ENCODE peak calls at places on chromosome 21, in five cellular contexts. V is SK-N-SH, Z is MM.1S, K is PC-3, I is GM23248. A is an unnamed sample. For H3F3A, the result is how much of the 10 kb centered on the place peaks cover.

GRCh38 chr21:33975548-33976081 is 60.0 kb upstream of the ATP5PO start:
- DNase-seq in V (no peak), Z (no peak), I (peak), K (peak), A (peak)

GRCh38 chr21:29449306-29449940 is 150.7 kb downstream of the BACH1 start:
- DNase-seq in I (no peak), V (no peak), Z (no peak), K (no peak), A (no peak)

GRCh38 chr21:14567557-14568279 is 21.6 kb upstream of the SAMSN1 start:
- DNase-seq in V (no peak), I (no peak), K (no peak), Z (peak), A (no peak)

GRCh38 chr21:44379991-44380865 is 26.8 kb downstream of the TRPM2 start:
- DNase-seq in Z (no peak), V (peak), I (no peak), K (no peak), A (no peak)

GRCh38 chr21:26070822-26071425 is 99.6 kb downstream of the APP start:
- DNase-seq in Z (no peak), K (peak), V (peak), I (peak), A (no peak)

GRCh38 chr21:42565886-42566523 is 52.4 kb downstream of the SLC37A1 start:
- DNase-seq in I (no peak), Z (no peak), V (no peak), K (no peak), A (no peak)

GRCh38 chr21:29680273-29680672 is 259.5 kb downstream of the GRIK1 start:
- DNase-seq in I (no peak), K (no peak), Z (no peak), V (no peak), A (no peak)

GRCh38 chr21:33080376-33080775 is 10.4 kb downstream of the OLIG1 start:
- DNase-seq in V (no peak), I (no peak), K (no peak), Z (no peak), A (no peak)

GRCh38 chr21:44423312-44423821 is 31.9 kb upstream of the LRRC3 start:
- DNase-seq in Z (no peak), I (no peak), V (no peak), K (no peak), A (no peak)

GRCh38 chr21:38301321-38302214 is 44.8 kb downstream of the KCNJ15 start:
- DNase-seq in V (no peak), Z (no peak), I (no peak), K (no peak), A (no peak)

GRCh38 chr21:41559658-41560599 is 52.0 kb upstream of the TMPRSS2 start:
- DNase-seq in K (no peak), I (peak), Z (no peak), V (no peak), A (no peak)

GRCh38 chr21:46297311-46298082 is 11.4 kb downstream of the YBEY start:
- DNase-seq in Z (no peak), K (no peak), I (peak), V (no peak), A (no peak)

GRCh38 chr21:46295996-46296752 is 10.0 kb downstream of the YBEY start:
- DNase-seq in K (no peak), I (peak), Z (no peak), V (no peak), A (no peak)

GRCh38 chr21:46298083-46298412 is 11.9 kb downstream of the YBEY start:
- DNase-seq in I (no peak), K (no peak), V (no peak), Z (no peak), A (no peak)

GRCh38 chr21:46294647-46295176 is 8.6 kb downstream of the YBEY start:
- DNase-seq in V (peak), Z (no peak), K (no peak), I (peak), A (peak)

DNA sequence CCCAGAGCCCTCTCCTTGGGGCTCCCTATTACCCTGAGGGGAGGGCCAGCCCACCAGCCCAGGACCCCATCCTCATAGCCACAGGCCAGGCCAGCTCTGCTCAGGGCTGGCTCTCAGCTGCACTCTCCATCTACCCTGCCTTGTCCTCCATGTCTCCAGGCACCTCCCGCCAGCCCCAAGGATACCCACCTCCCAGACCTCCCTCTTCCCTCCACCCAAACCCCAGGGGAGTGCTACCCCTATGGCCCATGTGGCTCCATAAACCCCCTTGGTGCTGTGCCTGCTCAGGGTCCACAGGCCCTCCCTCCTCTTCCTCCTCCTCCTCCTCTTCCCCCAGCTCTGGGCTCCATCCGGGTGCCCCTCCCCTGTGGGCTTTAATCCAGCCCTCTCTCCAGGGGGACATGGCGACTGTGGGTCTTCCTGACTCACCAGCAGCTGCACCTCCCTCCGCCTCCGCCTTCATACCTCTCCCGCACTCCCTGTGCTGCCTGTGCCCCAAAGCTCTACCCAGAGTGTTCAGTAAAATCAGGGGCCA is 9.1 kb downstream of the YBEY start:
- DNase-seq in K (no peak), I (peak), V (peak), Z (no peak), A (no peak)
- H3K4me2 ChIP-seq in K (no peak), I (no peak), V (peak), Z (no peak), A (peak)

GRCh38 chr21:28235169-28235892 is 757.3 kb downstream of the LTN1 start:
- DNase-seq in I (no peak), Z (no peak), K (no peak), V (no peak), A (no peak)
- H3K4me3 ChIP-seq in I (no peak), Z (no peak), K (no peak), V (no peak), A (no peak)

GRCh38 chr21:17803536-17803935 is 15.6 kb downstream of the C21orf91 start:
- DNase-seq in K (no peak), V (no peak), I (no peak), Z (no peak), A (no peak)
- H3F3A ChIP-seq in K (under half), V (under half), I (under half), Z (under half), A (under half)

GRCh38 chr21:31732891-31733520 is 1.1 kb upstream of the SCAF4 start:
- DNase-seq in Z (no peak), K (no peak), V (peak), I (peak), A (peak)
- H3K4me2 ChIP-seq in Z (peak), K (peak), V (peak), I (peak), A (peak)

DNA sequence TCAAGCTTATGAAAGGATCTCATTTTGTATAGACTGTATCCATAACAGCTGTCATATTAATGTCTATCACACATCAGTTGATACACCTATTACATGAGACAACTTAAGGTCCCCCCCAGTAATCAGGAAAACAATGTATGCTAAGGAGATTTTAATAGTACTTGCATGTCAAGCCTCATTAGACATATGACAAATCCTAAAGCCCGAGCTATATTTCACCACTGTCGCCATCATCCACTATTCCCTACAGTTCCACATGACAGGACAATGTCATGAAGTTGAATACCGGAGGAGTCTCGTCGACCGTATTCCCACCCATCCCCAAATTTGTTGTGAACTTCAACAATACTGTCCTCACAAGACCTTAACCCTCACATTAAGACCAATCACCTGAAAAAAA is 3.4 kb downstream of the HMGN1 start:
- DNase-seq in V (no peak), Z (no peak), K (no peak), I (no peak), A (no peak)
- H3K4me3 ChIP-seq in V (peak), Z (no peak), K (peak), I (no peak), A (no peak)

GRCh38 chr21:45506241-45506817 is 35.9 kb downstream of the SLC19A1 start:
- DNase-seq in Z (no peak), I (no peak), K (no peak), V (no peak), A (no peak)

GRCh38 chr21:45502600-45502999 is 39.6 kb downstream of the SLC19A1 start:
- DNase-seq in I (no peak), Z (no peak), V (no peak), K (no peak), A (no peak)

GRCh38 chr21:45504021-45504515 is 38.2 kb downstream of the SLC19A1 start:
- DNase-seq in Z (no peak), K (no peak), I (no peak), V (no peak), A (no peak)

GRCh38 chr21:45505416-45506021 is 36.7 kb downstream of the SLC19A1 start:
- DNase-seq in V (no peak), Z (no peak), K (no peak), I (no peak), A (no peak)

DNA sequence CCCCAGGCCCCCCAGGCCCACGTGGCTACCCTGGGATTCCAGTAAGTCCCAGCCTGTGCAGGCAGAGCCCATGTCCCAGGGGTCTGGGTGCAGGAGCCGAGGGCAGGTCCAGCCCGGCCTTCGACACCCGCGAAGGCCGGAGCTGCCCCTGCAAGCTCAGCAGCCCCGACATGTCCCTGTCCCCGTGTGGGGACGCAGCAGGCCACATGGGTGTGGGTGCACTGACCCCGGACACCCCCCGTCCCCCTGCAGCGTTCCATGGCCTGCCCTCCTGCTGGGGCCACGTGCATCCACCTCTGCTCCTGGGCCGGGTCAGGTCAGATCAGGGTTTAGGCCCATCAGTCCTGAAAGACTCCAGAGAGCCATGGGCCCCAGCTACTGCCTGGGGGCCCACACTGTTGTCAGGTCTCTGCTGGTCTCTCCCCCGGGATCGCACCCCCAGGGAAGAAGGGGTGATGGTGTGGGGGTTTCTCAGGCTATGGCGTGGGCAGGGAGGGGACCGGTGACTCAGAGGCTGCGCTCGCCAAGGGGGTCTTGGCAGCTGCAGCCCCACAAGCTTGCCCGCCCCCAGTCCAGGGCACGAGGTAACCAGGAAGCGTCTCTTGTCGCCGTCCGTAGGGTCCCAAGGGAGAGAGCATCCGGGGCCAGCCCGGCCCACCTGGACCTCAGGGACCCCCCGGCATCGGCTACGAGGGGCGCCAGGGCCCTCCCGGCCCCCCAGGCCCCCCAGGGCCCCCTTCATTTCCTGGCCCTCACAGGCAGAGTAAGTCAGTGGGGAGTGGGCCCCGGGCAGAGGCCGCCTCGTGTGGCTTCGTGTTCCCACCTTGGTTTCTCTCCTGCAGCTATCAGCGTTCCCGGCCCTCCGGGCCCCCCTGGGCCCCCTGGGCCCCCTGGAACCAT is 37.5 kb downstream of the SLC19A1 start:
- DNase-seq in I (no peak), V (no peak), K (no peak), Z (no peak), A (no peak)
- H3F3A ChIP-seq in I (under half), V (under half), K (under half), Z (under half), A (under half)

GRCh38 chr21:45479691-45480675 is 62.3 kb downstream of the SLC19A1 start:
- DNase-seq in I (no peak), V (no peak), K (no peak), Z (no peak), A (no peak)

GRCh38 chr21:45477176-45478114 is 64.8 kb downstream of the SLC19A1 start:
- DNase-seq in V (no peak), K (no peak), Z (no peak), I (no peak), A (no peak)

GRCh38 chr21:45476582-45476981 is 65.7 kb downstream of the SLC19A1 start:
- DNase-seq in V (no peak), I (no peak), Z (no peak), K (no peak), A (no peak)

GRCh38 chr21:45478816-45479669 is 63.2 kb downstream of the SLC19A1 start:
- DNase-seq in K (no peak), V (no peak), I (no peak), Z (no peak), A (no peak)

DNA sequence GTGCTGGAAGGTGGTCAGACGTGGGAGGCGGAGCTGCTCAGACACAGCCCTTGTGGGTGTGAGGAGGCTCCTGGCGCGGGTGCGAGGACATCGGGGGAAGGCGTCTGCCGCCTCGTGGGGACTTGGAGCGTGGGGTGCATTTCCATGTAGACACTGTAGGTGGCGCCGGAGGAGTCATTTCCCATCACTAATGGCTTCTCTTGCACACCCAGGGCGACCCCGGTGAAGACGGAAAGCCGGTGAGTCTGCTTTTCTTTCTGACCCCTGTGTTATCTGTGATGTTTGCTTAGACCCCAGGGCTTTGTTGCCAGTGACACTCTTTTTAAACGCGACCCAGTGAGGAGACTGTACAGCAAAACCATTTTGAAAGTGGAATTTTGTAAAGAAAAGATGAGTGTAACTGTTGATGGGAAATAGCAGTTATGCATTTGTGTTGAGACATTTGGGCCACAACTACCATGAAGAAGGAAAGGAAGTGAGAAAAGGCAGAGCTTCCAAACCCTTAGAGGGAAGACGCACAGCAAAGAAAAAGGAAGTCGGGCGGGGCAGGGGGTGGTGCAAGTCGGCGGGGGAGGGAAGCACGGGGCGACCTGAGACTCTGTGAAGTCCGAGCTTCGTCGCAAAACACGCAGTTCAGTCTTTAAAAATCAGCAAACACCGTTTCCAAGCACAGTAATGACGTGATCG is 64.0 kb downstream of the SLC19A1 start:
- DNase-seq in V (peak), Z (peak), K (peak), I (peak), A (peak)
- H3K4me2 ChIP-seq in V (no peak), Z (peak), K (peak), I (peak), A (no peak)

DNA sequence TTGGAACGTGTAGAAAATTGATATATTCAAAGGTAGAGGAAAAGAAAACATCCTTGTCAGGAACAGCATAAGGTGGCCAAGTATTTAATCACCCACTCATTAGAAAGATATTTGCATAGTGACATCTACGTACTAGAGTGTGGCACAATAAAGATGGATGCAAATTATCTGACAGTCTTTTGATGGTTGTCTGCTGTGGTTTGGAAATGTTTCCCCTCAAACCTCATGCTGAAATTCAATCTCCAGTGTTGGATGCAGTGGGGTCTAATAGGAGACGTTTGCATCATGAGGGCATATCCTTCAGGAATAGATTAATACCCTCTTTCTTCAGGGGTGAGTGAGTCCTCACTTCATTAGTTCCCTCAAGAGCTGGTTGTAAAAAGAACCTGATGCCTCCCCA is 34.1 kb upstream of the RUNX1 start:
- DNase-seq in K (no peak), I (no peak), Z (no peak), V (no peak), A (no peak)
- H3K4me3 ChIP-seq in K (no peak), I (no peak), Z (no peak), V (no peak), A (no peak)

DNA sequence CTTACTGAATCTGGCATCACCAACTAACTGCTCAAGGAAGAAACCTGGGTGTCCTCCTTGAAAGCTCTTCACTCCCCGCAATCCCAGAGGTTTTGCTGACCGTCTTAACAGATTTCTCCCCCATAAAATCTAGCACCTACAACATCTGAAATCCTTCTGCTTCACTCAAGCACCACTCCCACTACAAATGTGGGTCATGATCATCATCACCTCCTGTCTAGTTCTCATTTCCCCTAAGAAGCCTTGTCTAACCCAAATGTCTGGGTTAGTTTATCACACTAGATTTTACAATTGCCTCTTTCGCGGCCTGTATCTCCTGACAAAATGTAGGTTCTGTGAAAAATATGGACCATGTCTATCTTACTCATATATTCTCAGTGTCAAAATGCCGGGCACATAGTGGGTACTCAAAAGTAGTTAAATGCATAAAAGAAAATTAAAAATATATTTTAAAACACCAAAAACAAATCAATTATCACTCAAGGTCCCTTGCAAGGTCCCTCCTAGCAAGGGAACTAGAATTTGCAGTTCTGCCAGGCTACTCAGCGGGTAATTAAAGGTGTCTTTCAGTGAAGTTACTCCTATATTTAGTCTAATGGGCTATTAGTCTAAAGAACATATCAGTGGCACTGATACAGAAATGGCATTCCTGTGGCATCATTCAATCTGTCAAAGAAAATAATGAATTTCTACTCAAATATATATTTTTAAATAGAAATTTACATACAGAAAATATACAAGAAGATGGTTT is 19.6 kb downstream of the C21orf91 start:
- DNase-seq in K (no peak), I (no peak), Z (no peak), V (no peak), A (no peak)
- H3F3A ChIP-seq in K (under half), I (under half), Z (under half), V (under half), A (under half)